ENCODE peak calls at places on chromosomes 2 and 18, in five cellular contexts. One of them, this sample, is unnamed.

GRCh38 chr18:58046087-58046793 is 2.2 kb downstream of the NEDD4L start:
- DNase-seq in endothelial cell: no peak
- DNase-seq in spleen: no peak
- DNase-seq in HCT116: no peak
- DNase-seq in endothelial cell of umbilical vein: no peak
- DNase-seq in this sample: no peak

GRCh38 chr18:48228841-48229240 is 180.3 kb downstream of the ZBTB7C start:
- DNase-seq in endothelial cell: no peak
- DNase-seq in spleen: no peak
- DNase-seq in HCT116: no peak
- DNase-seq in endothelial cell of umbilical vein: no peak
- DNase-seq in this sample: peak; percentile 40

GRCh38 chr2:119580550-119581072 is 36.4 kb downstream of the CFAP221 start:
- DNase-seq in endothelial cell: no peak
- DNase-seq in spleen: no peak
- DNase-seq in HCT116: no peak
- DNase-seq in endothelial cell of umbilical vein: no peak
- DNase-seq in this sample: no peak

GRCh38 chr18:9047715-9048114 is 54.8 kb upstream of the NDUFV2 start:
- DNase-seq in endothelial cell: no peak
- DNase-seq in spleen: no peak
- DNase-seq in HCT116: no peak
- DNase-seq in endothelial cell of umbilical vein: no peak
- DNase-seq in this sample: no peak

GRCh38 chr2:113218283-113219091 is 44.7 kb downstream of the PSD4 start:
- DNase-seq in endothelial cell: no peak
- DNase-seq in spleen: no peak
- DNase-seq in HCT116: no peak
- DNase-seq in endothelial cell of umbilical vein: no peak
- DNase-seq in this sample: no peak

GRCh38 chr2:145687445-145688104 is 1167.7 kb upstream of the ZEB2 start:
- DNase-seq in endothelial cell: no peak
- DNase-seq in spleen: no peak
- DNase-seq in HCT116: no peak
- DNase-seq in endothelial cell of umbilical vein: no peak
- DNase-seq in this sample: no peak

GRCh38 chr18:10398571-10398970 is 55.9 kb upstream of the APCDD1 start:
- DNase-seq in endothelial cell: no peak
- DNase-seq in spleen: no peak
- DNase-seq in HCT116: no peak
- DNase-seq in endothelial cell of umbilical vein: no peak
- DNase-seq in this sample: no peak

GRCh38 chr2:201643216-201643651 is at the start of gene TMEM237:
- DNase-seq in endothelial cell: peak; percentile 47
- DNase-seq in spleen: peak; percentile 88
- DNase-seq in HCT116: peak; percentile 6
- DNase-seq in endothelial cell of umbilical vein: peak; percentile 61
- DNase-seq in this sample: peak; percentile 65

GRCh38 chr18:12890500-12890899 is 6.5 kb upstream of the PTPN2 start:
- DNase-seq in endothelial cell: no peak
- DNase-seq in spleen: no peak
- DNase-seq in HCT116: no peak
- DNase-seq in endothelial cell of umbilical vein: no peak
- DNase-seq in this sample: peak; percentile 74

GRCh38 chr2:236169741-236170654 is 1.8 kb upstream of the GBX2 start:
- DNase-seq in endothelial cell: no peak
- DNase-seq in spleen: no peak
- DNase-seq in HCT116: no peak
- DNase-seq in endothelial cell of umbilical vein: no peak
- DNase-seq in this sample: no peak

GRCh38 chr2:182649316-182649715 is 66.7 kb upstream of the DNAJC10 start:
- DNase-seq in endothelial cell: peak; percentile 29
- DNase-seq in spleen: no peak
- DNase-seq in HCT116: peak; percentile 21
- DNase-seq in endothelial cell of umbilical vein: peak; percentile 49
- DNase-seq in this sample: peak; percentile 53

GRCh38 chr2:74205586-74205985 is 7.2 kb downstream of the MTHFD2 start:
- DNase-seq in endothelial cell: no peak
- DNase-seq in spleen: no peak
- DNase-seq in HCT116: no peak
- DNase-seq in endothelial cell of umbilical vein: no peak
- DNase-seq in this sample: peak; percentile 64

GRCh38 chr2:26244479-26245230 is at the start of the genes HADHA and HADHB:
- DNase-seq in endothelial cell: peak; percentile 89
- DNase-seq in spleen: peak; percentile 97
- DNase-seq in HCT116: peak; percentile 91
- DNase-seq in endothelial cell of umbilical vein: peak; percentile 94
- DNase-seq in this sample: peak; percentile 94
- TF ChIP-seq CTCF in endothelial cell: no peak
- TF ChIP-seq CTCF in spleen: peak; percentile 38
- TF ChIP-seq CTCF in HCT116: no peak
- TF ChIP-seq CTCF in endothelial cell of umbilical vein: peak; percentile 34
- TF ChIP-seq CTCF in this sample: peak; percentile 59

GRCh38 chr2:138814123-138814883 is 34.1 kb upstream of the NXPH2 start:
- DNase-seq in endothelial cell: no peak
- DNase-seq in spleen: no peak
- DNase-seq in HCT116: peak; percentile 13
- DNase-seq in endothelial cell of umbilical vein: no peak
- DNase-seq in this sample: peak; percentile 16
- TF ChIP-seq CTCF in endothelial cell: peak; percentile 50
- TF ChIP-seq CTCF in spleen: no peak
- TF ChIP-seq CTCF in HCT116: peak; percentile 53
- TF ChIP-seq CTCF in endothelial cell of umbilical vein: no peak
- TF ChIP-seq CTCF in this sample: peak; percentile 41

DNA sequence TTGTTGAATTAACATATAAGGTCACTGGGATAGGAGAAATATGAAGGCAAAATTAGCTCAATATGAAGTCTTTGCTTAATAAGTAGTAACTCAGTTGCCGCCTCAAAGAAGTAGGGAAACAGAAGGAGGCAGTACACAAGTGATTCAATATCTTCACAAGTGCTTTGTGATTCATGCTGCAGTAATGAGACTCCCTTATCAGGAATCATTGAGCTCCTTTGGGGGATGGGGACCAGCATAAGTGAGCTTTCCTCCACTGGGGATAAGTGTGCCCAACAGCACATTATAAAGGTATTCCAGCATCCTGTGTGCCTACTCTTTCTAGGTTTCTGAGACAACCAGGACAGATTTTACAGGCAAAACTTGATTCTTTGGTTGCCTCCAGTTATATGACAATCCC is 323.4 kb upstream of the UBE2E3 start:
- DNase-seq in endothelial cell: no peak
- DNase-seq in spleen: no peak
- DNase-seq in HCT116: peak; percentile 48
- DNase-seq in endothelial cell of umbilical vein: no peak
- DNase-seq in this sample: no peak
- TF ChIP-seq CTCF in endothelial cell: no peak
- TF ChIP-seq CTCF in spleen: no peak
- TF ChIP-seq CTCF in HCT116: no peak
- TF ChIP-seq CTCF in endothelial cell of umbilical vein: no peak
- TF ChIP-seq CTCF in this sample: no peak

DNA sequence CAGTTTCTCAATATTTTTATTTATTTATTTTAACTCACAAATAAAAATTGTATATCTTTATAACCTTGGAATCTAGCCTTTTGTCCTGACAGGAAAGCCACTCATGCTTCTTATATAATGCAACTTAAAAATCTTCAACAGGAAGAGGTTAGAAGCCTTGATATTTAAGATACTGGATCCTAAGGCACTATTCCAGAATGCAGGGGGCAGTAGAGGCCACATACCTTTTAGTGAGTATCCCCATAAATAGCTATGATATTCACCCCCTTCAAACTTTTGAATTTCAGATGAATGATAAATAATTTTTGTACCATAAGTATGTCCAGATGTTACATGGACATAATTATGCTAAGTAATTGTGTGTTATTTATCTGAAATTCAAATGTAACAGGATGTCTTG is 592.7 kb upstream of the VRK2 start:
- DNase-seq in endothelial cell: no peak
- DNase-seq in spleen: no peak
- DNase-seq in HCT116: no peak
- DNase-seq in endothelial cell of umbilical vein: no peak
- DNase-seq in this sample: no peak
- TF ChIP-seq CTCF in endothelial cell: no peak
- TF ChIP-seq CTCF in spleen: no peak
- TF ChIP-seq CTCF in HCT116: peak; percentile 52
- TF ChIP-seq CTCF in endothelial cell of umbilical vein: no peak
- TF ChIP-seq CTCF in this sample: peak; percentile 13

GRCh38 chr2:451495-451894 is 163.6 kb upstream of the ALKAL2 start:
- DNase-seq in endothelial cell: no peak
- DNase-seq in spleen: no peak
- DNase-seq in HCT116: no peak
- DNase-seq in endothelial cell of umbilical vein: no peak
- DNase-seq in this sample: no peak
- TF ChIP-seq CTCF in endothelial cell: no peak
- TF ChIP-seq CTCF in spleen: no peak
- TF ChIP-seq CTCF in HCT116: peak; percentile 22
- TF ChIP-seq CTCF in endothelial cell of umbilical vein: no peak
- TF ChIP-seq CTCF in this sample: peak; percentile 17

GRCh38 chr2:171225302-171225980 is 64.7 kb upstream of the TLK1 start:
- DNase-seq in endothelial cell: no peak
- DNase-seq in spleen: no peak
- DNase-seq in HCT116: peak; percentile 88
- DNase-seq in endothelial cell of umbilical vein: peak; percentile 37
- DNase-seq in this sample: no peak
- TF ChIP-seq CTCF in endothelial cell: no peak
- TF ChIP-seq CTCF in spleen: no peak
- TF ChIP-seq CTCF in HCT116: peak; percentile 53
- TF ChIP-seq CTCF in endothelial cell of umbilical vein: no peak
- TF ChIP-seq CTCF in this sample: no peak

DNA sequence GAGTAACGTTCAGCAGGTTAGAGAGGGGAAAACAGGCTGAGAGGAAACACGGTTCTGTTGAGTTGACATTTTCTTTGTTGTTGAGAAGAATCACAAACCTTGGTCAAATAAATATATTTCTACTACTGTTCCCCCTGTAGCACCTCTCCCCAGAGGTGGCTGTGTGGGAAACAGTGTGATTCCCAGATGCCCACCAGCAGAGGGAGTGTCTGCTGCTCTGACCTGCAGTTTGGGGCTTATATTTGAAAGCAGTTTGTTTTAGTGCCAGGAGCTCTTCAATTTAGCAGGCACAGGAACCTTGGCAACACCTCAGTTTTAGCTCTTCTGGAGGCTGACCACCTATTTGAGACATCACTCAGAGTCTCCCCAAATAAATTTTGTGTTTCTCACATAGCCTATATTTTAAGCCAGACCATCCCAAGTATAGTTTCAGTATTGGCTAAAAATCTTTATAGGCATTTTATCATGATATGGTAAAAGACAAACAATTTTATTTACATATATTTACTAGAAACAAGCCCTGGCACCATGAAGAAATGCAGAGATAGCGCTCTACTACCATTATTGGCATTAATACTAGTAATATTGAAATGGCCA is 75.7 kb downstream of the PIK3C3 start:
- DNase-seq in endothelial cell: peak; percentile 56
- DNase-seq in spleen: no peak
- DNase-seq in HCT116: no peak
- DNase-seq in endothelial cell of umbilical vein: peak; percentile 37
- DNase-seq in this sample: peak; percentile 50
- TF ChIP-seq CTCF in endothelial cell: peak; percentile 57
- TF ChIP-seq CTCF in spleen: no peak
- TF ChIP-seq CTCF in HCT116: peak; percentile 58
- TF ChIP-seq CTCF in endothelial cell of umbilical vein: peak; percentile 76
- TF ChIP-seq CTCF in this sample: peak; percentile 82

GRCh38 chr2:70558195-70558808 is 4.7 kb upstream of the TGFA start:
- DNase-seq in endothelial cell: no peak
- DNase-seq in spleen: no peak
- DNase-seq in HCT116: no peak
- DNase-seq in endothelial cell of umbilical vein: no peak
- DNase-seq in this sample: peak; percentile 22
- TF ChIP-seq CTCF in endothelial cell: no peak
- TF ChIP-seq CTCF in spleen: no peak
- TF ChIP-seq CTCF in HCT116: peak; percentile 11
- TF ChIP-seq CTCF in endothelial cell of umbilical vein: no peak
- TF ChIP-seq CTCF in this sample: peak; percentile 22

GRCh38 chr18:36625386-36625785 is 203.4 kb downstream of the TPGS2 start:
- DNase-seq in endothelial cell: no peak
- DNase-seq in spleen: no peak
- DNase-seq in HCT116: no peak
- DNase-seq in endothelial cell of umbilical vein: no peak
- DNase-seq in this sample: no peak

GRCh38 chr18:36622610-36623009 is 206.2 kb downstream of the TPGS2 start:
- DNase-seq in endothelial cell: no peak
- DNase-seq in spleen: no peak
- DNase-seq in HCT116: no peak
- DNase-seq in endothelial cell of umbilical vein: no peak
- DNase-seq in this sample: no peak

GRCh38 chr18:36627616-36628015 is 201.2 kb downstream of the TPGS2 start:
- DNase-seq in endothelial cell: no peak
- DNase-seq in spleen: no peak
- DNase-seq in HCT116: no peak
- DNase-seq in endothelial cell of umbilical vein: no peak
- DNase-seq in this sample: no peak

GRCh38 chr18:36623681-36624080 is 205.1 kb downstream of the TPGS2 start:
- DNase-seq in endothelial cell: no peak
- DNase-seq in spleen: no peak
- DNase-seq in HCT116: no peak
- DNase-seq in endothelial cell of umbilical vein: no peak
- DNase-seq in this sample: no peak

DNA sequence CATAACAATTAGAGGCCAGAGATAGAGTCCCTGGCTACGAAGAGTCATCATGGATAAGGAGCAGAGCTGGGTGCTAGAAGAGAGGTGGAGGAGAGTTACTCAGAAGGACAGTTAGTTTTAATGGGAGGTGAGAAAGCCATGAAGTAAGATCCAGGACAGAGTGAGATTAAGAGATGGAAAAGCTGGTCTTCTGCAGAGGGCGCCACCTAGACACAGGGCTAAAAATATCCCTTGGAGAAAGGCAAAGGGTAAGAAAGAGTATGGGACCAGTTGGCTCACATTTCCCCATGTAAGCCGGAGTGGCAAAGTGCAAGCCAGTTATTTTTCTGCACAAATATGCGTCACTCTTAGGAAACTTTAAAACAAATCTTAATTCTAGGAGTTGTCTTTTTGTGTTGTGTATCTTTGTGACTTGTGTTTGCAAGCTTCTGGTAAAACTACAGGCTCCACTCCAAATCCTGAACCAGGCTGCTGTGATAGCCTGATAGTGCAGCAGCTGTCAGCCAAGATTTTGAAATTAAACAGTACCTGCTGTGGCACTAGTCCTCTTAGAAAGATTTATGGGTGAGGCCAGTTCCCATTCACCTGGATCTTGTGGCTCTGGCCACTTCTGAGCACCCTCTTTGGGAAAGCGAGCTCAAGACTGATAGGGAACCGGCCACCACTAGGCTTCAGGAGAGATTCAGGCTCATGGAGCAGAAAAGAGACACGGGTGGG is 204.2 kb downstream of the TPGS2 start:
- DNase-seq in endothelial cell: no peak
- DNase-seq in spleen: no peak
- DNase-seq in HCT116: no peak
- DNase-seq in endothelial cell of umbilical vein: no peak
- DNase-seq in this sample: peak; percentile 38
- TF ChIP-seq CTCF in endothelial cell: no peak
- TF ChIP-seq CTCF in spleen: no peak
- TF ChIP-seq CTCF in HCT116: peak; percentile 38
- TF ChIP-seq CTCF in endothelial cell of umbilical vein: no peak
- TF ChIP-seq CTCF in this sample: peak; percentile 28

This sample was measured in WERI-Rb-1.